ENCODE peak calls at places on chromosomes 6 and 20, in five cellular contexts. H, C, B, L and Y are unnamed samples.

GRCh38 chr6:80457044-80457933 is 350.8 kb downstream of the BCKDHB start:
- DNase-seq in H (peak; percentile 26), C (peak; percentile 4), B (peak; percentile 70), L (no peak), Y (no peak)

GRCh38 chr6:154901856-154902552 is 93.1 kb upstream of the TIAM2 start:
- DNase-seq in H (no peak), C (no peak), B (no peak), L (no peak), Y (no peak)

GRCh38 chr6:32819729-32820128 is 2.9 kb upstream of the HLA-DOB start:
- DNase-seq in H (no peak), C (peak; percentile 52), B (no peak), L (no peak), Y (no peak)

GRCh38 chr20:733806-734205 is 34.5 kb downstream of the SLC52A3 start:
- DNase-seq in H (no peak), C (no peak), B (no peak), L (no peak), Y (no peak)

GRCh38 chr6:135627092-135627715 is 129.7 kb upstream of the AHI1 start:
- DNase-seq in H (no peak), C (no peak), B (no peak), L (no peak), Y (no peak)

GRCh38 chr20:63577317-63577894 is 3.4 kb upstream of the HELZ2 start:
- DNase-seq in H (no peak), C (no peak), B (no peak), L (no peak), Y (no peak)

GRCh38 chr6:7111095-7111690 is 3.4 kb downstream of the RREB1 start:
- DNase-seq in H (no peak), C (no peak), B (no peak), L (no peak), Y (no peak)

GRCh38 chr6:113697642-113698410 is 159.3 kb upstream of the MARCKS start:
- DNase-seq in H (no peak), C (no peak), B (no peak), L (no peak), Y (no peak)

GRCh38 chr6:22884441-22884840 is 315.1 kb downstream of the HDGFL1 start:
- DNase-seq in H (no peak), C (peak; percentile 45), B (no peak), L (no peak), Y (no peak)

GRCh38 chr6:52718535-52718934 is 44.7 kb downstream of the GSTA2 start:
- DNase-seq in H (no peak), C (no peak), B (no peak), L (no peak), Y (no peak)

GRCh38 chr6:27281105-27281539 is 31.0 kb downstream of the POM121L2 start:
- DNase-seq in H (no peak), C (peak; percentile 43), B (no peak), L (no peak), Y (no peak)

GRCh38 chr6:15411766-15412165 is 165.9 kb downstream of the JARID2 start:
- DNase-seq in H (no peak), C (no peak), B (no peak), L (no peak), Y (no peak)

GRCh38 chr6:143368426-143368825 is 82.1 kb downstream of the ADAT2 start:
- DNase-seq in H (no peak), C (no peak), B (no peak), L (no peak), Y (no peak)

GRCh38 chr20:25470045-25470444 is 62.6 kb downstream of the GINS1 start:
- DNase-seq in H (no peak), C (peak; percentile 75), B (peak; percentile 45), L (peak; percentile 86), Y (peak; percentile 91)

GRCh38 chr6:82750570-82750969 is 315.1 kb downstream of the UBE3D start:
- DNase-seq in H (no peak), C (no peak), B (no peak), L (no peak), Y (no peak)

GRCh38 chr20:371755-372542 is 8.6 kb upstream of the TRIB3 start:
- DNase-seq in H (peak; percentile 54), C (peak; percentile 69), B (peak; percentile 89), L (no peak), Y (peak; percentile 49)

DNA sequence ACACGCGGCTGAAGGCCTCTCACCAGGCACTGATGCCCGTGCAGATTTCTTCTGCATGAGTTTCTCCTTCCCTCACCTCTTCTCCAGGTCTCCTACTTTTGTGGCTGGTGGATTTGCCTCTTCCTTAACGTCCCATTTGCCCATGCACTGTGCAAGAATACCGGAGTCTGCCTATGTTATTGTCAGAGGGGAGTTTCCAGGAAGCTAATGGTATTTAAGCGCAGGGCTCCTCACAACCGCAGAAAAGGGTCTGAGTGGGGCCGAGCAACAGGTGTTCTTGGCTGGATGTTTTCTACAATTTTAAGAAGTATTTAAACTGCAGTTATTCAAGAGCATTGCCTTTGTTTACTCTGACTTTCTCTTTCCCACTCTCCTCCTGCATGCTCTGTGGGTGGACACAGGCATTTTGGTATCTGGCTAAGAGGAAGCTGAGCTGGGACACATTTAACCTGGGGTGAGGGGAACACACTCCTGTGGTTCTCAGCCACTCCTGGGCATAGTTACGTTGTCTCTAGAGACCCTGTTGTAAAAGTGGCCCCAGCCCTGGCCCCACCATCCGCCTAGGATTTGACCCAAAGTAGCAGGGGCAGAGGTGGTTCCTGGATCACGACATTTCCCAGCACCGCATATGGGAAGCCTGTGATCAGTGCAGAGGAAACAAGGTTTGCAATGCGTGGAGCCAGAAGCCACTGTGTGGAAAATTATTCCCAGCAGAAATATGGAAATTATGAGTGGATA is 34.4 kb downstream of the GGTLC1 start:
- DNase-seq in H (no peak), C (no peak), B (no peak), L (no peak), Y (no peak)
- H3K27me3 ChIP-seq in H (no peaks in the 10 kb centered on the region), C (no peaks in the 10 kb centered on the region), B (no peaks in the 10 kb centered on the region), L (no peaks in the 10 kb centered on the region), Y (no peaks in the 10 kb centered on the region)

GRCh38 chr6:47307362-47308222 is 2.1 kb downstream of the TNFRSF21 start:
- DNase-seq in H (no peak), C (no peak), B (no peak), L (no peak), Y (no peak)

GRCh38 chr6:47310131-47310480 is 401 bp upstream of the TNFRSF21 start:
- DNase-seq in H (no peak), C (no peak), B (no peak), L (no peak), Y (no peak)

GRCh38 chr6:47308223-47308567 is 1.5 kb downstream of the TNFRSF21 start:
- DNase-seq in H (no peak), C (no peak), B (no peak), L (no peak), Y (peak; percentile 17)

GRCh38 chr6:47308674-47309325 is 905 bp downstream of the TNFRSF21 start:
- DNase-seq in H (peak; percentile 23), C (peak; percentile 45), B (peak; percentile 44), L (peak; percentile 43), Y (peak; percentile 73)

GRCh38 chr6:47309326-47310130 is at the start of gene TNFRSF21:
- DNase-seq in H (peak; percentile 94), C (peak; percentile 97), B (peak; percentile 96), L (peak; percentile 97), Y (peak; percentile 94)
- H3K4me3 ChIP-seq in H (peak within 1 kb of the TSS; percentile 54), C (peak within 1 kb of the TSS; percentile 86), B (peak within 1 kb of the TSS; percentile 99), L (peak within 1 kb of the TSS; percentile 91), Y (peak within 1 kb of the TSS; percentile 71)

DNA sequence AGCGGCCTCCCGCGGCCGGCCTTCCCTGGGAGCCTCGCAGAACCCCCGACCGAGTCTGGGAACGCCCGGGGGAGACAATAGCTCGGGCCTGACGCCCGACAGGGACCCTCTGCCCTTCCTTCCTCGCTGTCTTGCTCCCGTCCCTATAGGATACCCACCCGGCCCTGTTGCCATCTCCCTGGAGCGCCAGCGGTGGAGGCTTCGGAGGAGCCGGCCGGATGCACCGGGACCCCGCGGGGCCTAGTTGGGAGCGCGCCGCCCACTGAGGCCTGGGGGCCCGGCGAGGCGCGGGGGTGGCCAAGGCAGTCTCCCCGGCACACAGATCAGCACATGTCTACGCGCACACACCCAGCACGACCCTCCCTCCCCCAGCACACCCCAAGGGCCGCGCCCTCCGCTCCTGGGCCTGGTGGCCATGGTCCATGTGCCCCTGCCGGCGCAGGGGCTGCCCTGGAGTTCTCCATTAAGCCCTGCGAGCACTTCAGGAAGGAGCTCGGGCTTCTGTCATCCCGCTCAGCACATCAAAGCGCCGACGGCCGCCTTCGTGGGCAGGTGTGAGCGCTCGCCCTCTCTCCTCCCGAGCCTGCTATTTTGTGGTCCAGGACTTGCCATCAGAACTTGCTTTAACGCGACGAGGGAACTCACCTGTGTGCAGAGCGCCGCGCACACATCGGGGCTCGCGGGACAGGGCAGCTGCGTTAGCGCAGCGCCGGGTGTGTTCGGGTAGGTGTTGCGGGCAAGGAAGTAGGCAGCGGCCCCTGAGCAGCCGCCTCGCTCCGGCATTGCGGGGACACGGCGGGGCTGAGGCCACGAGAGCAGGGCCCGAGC is 3.7 kb downstream of the FOXF2 start:
- DNase-seq in H (no peak), C (no peak), B (no peak), L (peak; percentile 62), Y (peak; percentile 74)
- H3K27me3 ChIP-seq in H (peaks cover 32% of the 10 kb centered on the region), C (peaks cover 69% of the 10 kb centered on the region), B (peaks cover 84% of the 10 kb centered on the region), L (peaks cover 94% of the 10 kb centered on the region), Y (peaks cover 91% of the 10 kb centered on the region)

DNA sequence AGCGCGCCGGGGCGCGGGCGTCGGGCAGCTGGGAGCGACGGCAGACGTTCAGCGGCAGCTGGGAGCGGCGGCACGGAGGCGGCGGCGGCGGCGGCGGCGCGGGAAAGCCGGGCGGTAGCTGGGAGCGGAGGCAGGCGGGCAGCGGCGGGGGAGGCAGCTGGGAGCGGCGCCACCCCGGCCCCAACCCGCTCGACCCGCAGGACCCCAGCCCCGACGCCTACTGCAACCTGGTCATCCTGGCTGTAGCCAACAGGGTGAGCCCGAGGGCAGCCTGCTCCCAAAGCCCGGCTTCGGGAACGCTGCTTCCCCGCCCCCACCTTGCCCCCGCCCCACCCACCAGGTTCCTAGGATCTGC is 8.9 kb downstream of the CCM2L start:
- DNase-seq in H (no peak), C (peak; percentile 80), B (peak; percentile 72), L (peak; percentile 93), Y (peak; percentile 96)
- H3K4me3 ChIP-seq in H (peak overlapping the region; percentile 73), C (no peak overlapping the region), B (peak overlapping the region; percentile 65), L (peak overlapping the region; percentile 93), Y (peak overlapping the region; percentile 50)

GRCh38 chr20:38871560-38871953 is 54.7 kb upstream of the FAM83D start:
- DNase-seq in H (no peak), C (no peak), B (no peak), L (no peak), Y (no peak)
- H3K27me3 ChIP-seq in H (no peaks in the 10 kb centered on the region), C (no peaks in the 10 kb centered on the region), B (no peaks in the 10 kb centered on the region), L (no peaks in the 10 kb centered on the region), Y (no peaks in the 10 kb centered on the region)

DNA sequence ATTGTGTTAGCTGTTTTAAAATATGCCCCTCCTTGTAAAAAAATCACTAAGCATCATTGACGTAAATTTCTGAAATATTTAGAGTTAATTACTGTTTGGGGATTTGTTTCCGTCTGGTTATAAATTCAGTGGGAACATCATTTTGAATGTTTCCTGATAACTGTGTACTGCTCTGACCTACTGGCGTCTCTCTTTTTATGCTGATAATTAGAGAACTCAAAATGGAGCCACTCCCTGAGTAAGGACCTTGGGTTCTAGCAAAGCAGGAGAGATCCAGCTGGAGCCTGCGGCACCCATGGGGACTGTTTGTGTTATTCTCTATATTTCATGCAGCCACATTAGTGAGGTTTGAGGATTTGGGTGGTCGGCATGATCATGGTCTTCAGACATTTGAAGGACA is 124.9 kb downstream of the SOBP start:
- DNase-seq in H (no peak), C (no peak), B (no peak), L (no peak), Y (no peak)
- H3K4me3 ChIP-seq in H (no peak overlapping the region), C (no peak overlapping the region), B (no peak overlapping the region), L (no peak overlapping the region), Y (no peak overlapping the region)